ENCODE peak calls at places on chromosomes 5 and 9, in seven cellular contexts. H is IMR-90, B is neuronal stem cell, V is mesenchymal stem cell, O is mesendoderm, Z is H1, W is trophoblast cell. F is an unnamed sample.
A peak's percentile ranks its signal among the peaks of the same experiment; 100 is the strongest.

GRCh38 chr5:14270212-14270702 is 127.1 kb downstream of the TRIO start:
- DNase-seq in H (peak; percentile 64), B (peak; percentile 64), V (peak; percentile 86), O (peak; percentile 91), Z (no peak), W (no peak), F (peak; percentile 64)

GRCh38 chr5:35089688-35090314 is 42.1 kb upstream of the AGXT2 start:
- DNase-seq in H (peak; percentile 72), B (peak; percentile 51), V (peak; percentile 62), O (peak; percentile 79), Z (peak; percentile 84), W (peak; percentile 51), F (peak; percentile 73)

GRCh38 chr5:112614285-112614684 is 123.4 kb upstream of the APC start:
- DNase-seq in H (no peak), B (no peak), V (no peak), O (no peak), Z (no peak), W (no peak), F (no peak)

GRCh38 chr5:93620487-93621339 is 37.7 kb downstream of the NR2F1 start:
- DNase-seq in H (peak; percentile 68), B (peak; percentile 76), V (peak; percentile 76), O (peak; percentile 89), Z (peak; percentile 72), W (peak; percentile 93), F (peak; percentile 81)

GRCh38 chr9:75230469-75230868 is 142.2 kb downstream of the OSTF1 start:
- DNase-seq in H (no peak), B (no peak), V (no peak), O (no peak), Z (no peak), W (no peak), F (no peak)

GRCh38 chr9:98134702-98135557 is 15.9 kb upstream of the TRIM14 start:
- DNase-seq in H (no peak), B (no peak), V (no peak), O (no peak), Z (no peak), W (no peak), F (no peak)

GRCh38 chr5:16888694-16889124 is 47.4 kb downstream of the MYO10 start:
- DNase-seq in H (peak; percentile 67), B (no peak), V (peak; percentile 81), O (no peak), Z (no peak), W (peak; percentile 55), F (no peak)

GRCh38 chr9:109931623-109932022 is 151.6 kb downstream of the PALM2AKAP2 start:
- DNase-seq in H (no peak), B (peak; percentile 5), V (no peak), O (no peak), Z (no peak), W (no peak), F (no peak)

GRCh38 chr5:170633235-170634041 is 129.6 kb downstream of the KCNIP1 start:
- DNase-seq in H (peak; percentile 65), B (peak; percentile 79), V (peak; percentile 90), O (peak; percentile 82), Z (no peak), W (peak; percentile 11), F (peak; percentile 78)

GRCh38 chr9:22040760-22041159 is 31.7 kb upstream of the CDKN2B start:
- DNase-seq in H (peak; percentile 69), B (no peak), V (peak; percentile 70), O (no peak), Z (no peak), W (no peak), F (no peak)

GRCh38 chr5:26278078-26278477 is 760.3 kb downstream of the CDH9 start:
- DNase-seq in H (no peak), B (no peak), V (peak; percentile 2), O (no peak), Z (no peak), W (no peak), F (no peak)

GRCh38 chr9:122029898-122030297 is 63.2 kb downstream of the TTLL11 start:
- DNase-seq in H (no peak), B (no peak), V (no peak), O (peak; percentile 49), Z (no peak), W (no peak), F (no peak)

GRCh38 chr9:29556317-29556716 is 1983.0 kb upstream of the C9orf72 start:
- DNase-seq in H (no peak), B (no peak), V (peak; percentile 36), O (peak; percentile 2), Z (no peak), W (no peak), F (no peak)

GRCh38 chr9:108552459-108553040 is 303.2 kb downstream of the ACTL7B start:
- DNase-seq in H (peak; percentile 23), B (no peak), V (no peak), O (no peak), Z (no peak), W (peak; percentile 52), F (no peak)

GRCh38 chr9:129835860-129836223 is 584 bp downstream of the USP20 start:
- DNase-seq in H (peak; percentile 40), B (no peak), V (peak; percentile 71), O (no peak), Z (no peak), W (no peak), F (no peak)

GRCh38 chr9:94563548-94563947 is 8.7 kb downstream of the PCAT7 start:
- DNase-seq in H (no peak), B (no peak), V (no peak), O (no peak), Z (no peak), W (no peak), F (no peak)
- H3K4ac ChIP-seq in H (no peak overlapping the region), B (no peak overlapping the region), V (no peak overlapping the region), O (no peak overlapping the region), Z (no peak overlapping the region), W (no peak overlapping the region), F (no peak overlapping the region)

GRCh38 chr5:126009566-126009965 is 413.6 kb upstream of the GRAMD2B start:
- DNase-seq in H (no peak), B (no peak), V (no peak), O (peak; percentile 74), Z (peak; percentile 48), W (no peak), F (peak; percentile 53)
- H3K4ac ChIP-seq in H (no peak overlapping the region), B (no peak overlapping the region), V (no peak overlapping the region), O (no peak overlapping the region), Z (no peak overlapping the region), W (no peak overlapping the region), F (no peak overlapping the region)

GRCh38 chr5:68861099-68861498 is 232.7 kb upstream of the SLC30A5 start:
- DNase-seq in H (no peak), B (no peak), V (no peak), O (no peak), Z (no peak), W (no peak), F (no peak)
- H3K4ac ChIP-seq in H (no peak overlapping the region), B (no peak overlapping the region), V (no peak overlapping the region), O (no peak overlapping the region), Z (no peak overlapping the region), W (no peak overlapping the region), F (no peak overlapping the region)

GRCh38 chr9:16487915-16488314 is 382.6 kb downstream of the BNC2 start:
- DNase-seq in H (no peak), B (no peak), V (no peak), O (no peak), Z (no peak), W (no peak), F (no peak)
- H3K4ac ChIP-seq in H (no peak overlapping the region), B (no peak overlapping the region), V (no peak overlapping the region), O (no peak overlapping the region), Z (no peak overlapping the region), W (no peak overlapping the region), F (no peak overlapping the region)

GRCh38 chr5:107424461-107424860 is 246.3 kb downstream of the EFNA5 start:
- DNase-seq in H (no peak), B (no peak), V (peak; percentile 22), O (peak; percentile 46), Z (no peak), W (no peak), F (no peak)
- H3K4ac ChIP-seq in H (no peak overlapping the region), B (no peak overlapping the region), V (no peak overlapping the region), O (no peak overlapping the region), Z (no peak overlapping the region), W (no peak overlapping the region), F (no peak overlapping the region)

GRCh38 chr9:5820425-5820824 is 12.5 kb downstream of the ERMP1 start:
- DNase-seq in H (no peak), B (no peak), V (no peak), O (no peak), Z (no peak), W (no peak), F (no peak)

GRCh38 chr9:5825896-5826622 is 6.9 kb downstream of the ERMP1 start:
- DNase-seq in H (no peak), B (no peak), V (no peak), O (no peak), Z (no peak), W (no peak), F (no peak)

GRCh38 chr9:5825223-5825622 is 7.7 kb downstream of the ERMP1 start:
- DNase-seq in H (no peak), B (no peak), V (no peak), O (no peak), Z (no peak), W (no peak), F (no peak)
- H3K4ac ChIP-seq in H (no peak overlapping the region), B (no peak overlapping the region), V (no peak overlapping the region), O (no peak overlapping the region), Z (no peak overlapping the region), W (no peak overlapping the region), F (no peak overlapping the region)

DNA sequence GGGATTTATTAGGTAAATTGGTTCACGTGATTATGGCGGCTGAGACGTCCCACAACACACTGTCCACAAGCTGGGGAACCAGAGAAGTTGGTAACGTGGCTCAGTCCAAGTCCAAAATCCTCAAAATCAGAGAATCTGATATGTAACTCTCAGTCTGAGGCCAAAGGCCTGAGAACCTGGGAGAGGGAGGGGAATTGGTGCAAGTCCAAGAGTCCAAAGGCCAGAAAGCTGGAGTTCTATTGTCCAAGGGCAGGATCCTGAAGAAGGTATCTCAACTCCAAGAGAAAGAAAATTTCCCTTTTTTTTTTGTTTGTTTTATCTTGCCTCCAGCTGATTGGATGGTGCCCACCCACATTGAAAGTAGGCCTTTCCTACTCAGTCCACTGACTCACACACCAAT is 83.8 kb downstream of the PRDM9 start:
- DNase-seq in H (no peak), B (no peak), V (no peak), O (no peak), Z (no peak), W (no peak), F (no peak)
- H3K4ac ChIP-seq in H (no peak overlapping the region), B (no peak overlapping the region), V (no peak overlapping the region), O (no peak overlapping the region), Z (no peak overlapping the region), W (no peak overlapping the region), F (no peak overlapping the region)

GRCh38 chr5:97363577-97363976 is 180.5 kb upstream of the RIOK2 start:
- DNase-seq in H (no peak), B (no peak), V (no peak), O (no peak), Z (no peak), W (no peak), F (no peak)
- H3K4ac ChIP-seq in H (no peak overlapping the region), B (no peak overlapping the region), V (no peak overlapping the region), O (no peak overlapping the region), Z (no peak overlapping the region), W (no peak overlapping the region), F (no peak overlapping the region)

F was measured in H9.